ENCODE peak calls at places on chromosomes 2 and 18, in four cellular contexts. S is spleen, R is upper lobe of right lung, W is heart left ventricle. C is an unnamed sample.

GRCh38 chr2:191217580-191217979 is 27.6 kb upstream of the MYO1B start:
- DNase-seq in R (no peak), S (no peak), W (no peak), C (peak; percentile 5)

GRCh38 chr2:25398534-25398933 is 56.8 kb upstream of the DNMT3A start:
- DNase-seq in W (no peak), R (no peak), S (no peak), C (no peak)

GRCh38 chr2:118738524-118739308 is 108.7 kb downstream of the EN1 start:
- DNase-seq in R (no peak), W (peak; percentile 31), S (no peak), C (no peak)

GRCh38 chr2:173764094-173764493 is 201.1 kb downstream of the SP3 start:
- DNase-seq in R (no peak), S (no peak), W (peak; percentile 34), C (no peak)

GRCh38 chr2:102060792-102061191 is 69.0 kb downstream of the IL1R2 start:
- DNase-seq in W (no peak), S (no peak), R (no peak), C (no peak)

GRCh38 chr18:1296237-1296636 is 391.6 kb downstream of the ADCYAP1 start:
- DNase-seq in W (no peak), R (no peak), S (peak; percentile 23), C (no peak)

GRCh38 chr2:205734436-205734835 is 52.1 kb downstream of the NRP2 start:
- DNase-seq in S (no peak), R (no peak), W (no peak), C (peak; percentile 78)

GRCh38 chr2:164015328-164016123 is 279.7 kb upstream of the FIGN start:
- DNase-seq in W (peak; percentile 42), S (no peak), R (no peak), C (no peak)

GRCh38 chr2:178923546-178923945 is 116.3 kb upstream of the TTN start:
- DNase-seq in S (no peak), W (no peak), R (no peak), C (no peak)

GRCh38 chr2:109459485-109459884 is 154.3 kb downstream of the SEPTIN10 start:
- DNase-seq in R (peak; percentile 12), W (no peak), S (peak; percentile 36), C (no peak)

GRCh38 chr2:211157856-211158463 is 601.6 kb downstream of the CPS1 start:
- DNase-seq in S (peak; percentile 81), W (peak; percentile 69), R (peak; percentile 78), C (peak; percentile 21)

GRCh38 chr2:133063792-133064191 is 393.8 kb upstream of the LYPD1 start:
- DNase-seq in R (no peak), W (no peak), S (no peak), C (peak; percentile 43)

GRCh38 chr2:127560201-127560928 is 24.9 kb downstream of the MYO7B start:
- DNase-seq in W (no peak), S (peak; percentile 51), R (no peak), C (no peak)

GRCh38 chr18:5865521-5865920 is 29.8 kb downstream of the TMEM200C start:
- DNase-seq in R (no peak), W (no peak), S (no peak), C (no peak)

GRCh38 chr2:145066151-145066661 is 546.3 kb upstream of the ZEB2 start:
- DNase-seq in S (no peak), W (no peak), R (no peak), C (no peak)

GRCh38 chr2:238351315-238351714 is 31.0 kb downstream of the TRAF3IP1 start:
- DNase-seq in S (no peak), R (no peak), W (no peak), C (no peak)

GRCh38 chr18:3688682-3689081 is 238.7 kb downstream of the TGIF1 start:
- DNase-seq in R (no peak), W (no peak), S (no peak), C (no peak)

GRCh38 chr18:56516769-56517168 is 121.6 kb downstream of the TXNL1 start:
- DNase-seq in R (no peak), W (no peak), S (no peak), C (no peak)

GRCh38 chr2:197706839-197707207 is 1.7 kb downstream of the MARS2 start:
- DNase-seq in R (no peak), W (no peak), S (no peak), C (no peak)

GRCh38 chr2:602571-603366 is 74.4 kb downstream of the TMEM18 start:
- DNase-seq in S (no peak), R (no peak), W (no peak), C (no peak)

GRCh38 chr2:109126501-109126860 is 2.5 kb upstream of the SH3RF3 start:
- DNase-seq in S (no peak), W (no peak), R (no peak), C (no peak)

GRCh38 chr2:142178604-142179003 is 47.8 kb upstream of the LRP1B start:
- DNase-seq in W (no peak), R (no peak), S (no peak), C (no peak)

GRCh38 chr2:224173210-224173609 is 134.1 kb upstream of the SERPINE2 start:
- DNase-seq in W (no peak), R (no peak), S (no peak), C (no peak)

GRCh38 chr2:49177194-49177593 is 22.9 kb upstream of the FSHR start:
- DNase-seq in R (no peak), W (no peak), S (no peak), C (no peak)

GRCh38 chr2:10008809-10009176 is 34.6 kb upstream of the KLF11 start:
- DNase-seq in S (peak; percentile 15), R (peak; percentile 22), W (no peak), C (no peak)
- H3K4me3 ChIP-seq in S (no peak overlapping the region), R (no peak overlapping the region), W (no peak overlapping the region), C (no peak overlapping the region)

GRCh38 chr2:152542344-152542994 is 174.8 kb downstream of the PRPF40A start:
- DNase-seq in R (no peak), S (no peak), W (no peak), C (no peak)
- H3K36me3 ChIP-seq in R (no peaks in the 10 kb centered on the region), S (peaks cover 6% of the 10 kb centered on the region), W (no peaks in the 10 kb centered on the region), C (no peaks in the 10 kb centered on the region)

GRCh38 chr2:159285433-159285832 is 1.1 kb downstream of the WDSUB1 start:
- DNase-seq in S (peak; percentile 79), R (no peak), W (no peak), C (no peak)
- H3K4me3 ChIP-seq in S (peak overlapping the region; percentile 82), R (peak overlapping the region; percentile 93), W (peak overlapping the region; percentile 76), C (peak overlapping the region; percentile 81)

DNA sequence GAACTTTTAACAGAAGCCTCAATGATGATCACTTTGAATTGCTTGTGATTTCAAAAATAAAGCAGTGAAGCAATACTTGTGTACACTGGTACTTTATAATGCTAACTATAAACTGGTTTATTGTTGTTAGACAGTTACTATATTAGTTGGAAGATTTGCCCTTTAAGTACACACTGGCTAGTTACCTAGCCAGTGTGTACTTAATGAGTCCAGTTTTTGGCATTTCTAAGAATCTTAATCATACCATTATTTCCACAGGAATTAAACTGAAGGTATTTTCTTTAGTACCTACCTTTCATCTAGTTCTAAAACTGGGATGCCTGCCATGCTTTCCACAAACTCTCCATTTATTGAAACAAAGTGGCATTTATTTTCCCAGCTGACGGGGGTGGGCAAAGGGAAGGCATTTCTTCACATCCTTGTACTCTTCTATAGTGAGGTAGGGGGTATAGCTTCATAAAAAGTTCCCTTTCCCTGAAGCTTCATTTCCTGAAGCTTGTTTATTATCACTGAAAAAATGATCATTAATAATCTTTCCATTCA is 49.9 kb downstream of the UGP2 start:
- DNase-seq in S (no peak), W (no peak), R (no peak), C (no peak)
- H3K36me3 ChIP-seq in S (peaks cover 100% of the 10 kb centered on the region), W (no peaks in the 10 kb centered on the region), R (peaks cover 95% of the 10 kb centered on the region), C (peaks cover 31% of the 10 kb centered on the region)

DNA sequence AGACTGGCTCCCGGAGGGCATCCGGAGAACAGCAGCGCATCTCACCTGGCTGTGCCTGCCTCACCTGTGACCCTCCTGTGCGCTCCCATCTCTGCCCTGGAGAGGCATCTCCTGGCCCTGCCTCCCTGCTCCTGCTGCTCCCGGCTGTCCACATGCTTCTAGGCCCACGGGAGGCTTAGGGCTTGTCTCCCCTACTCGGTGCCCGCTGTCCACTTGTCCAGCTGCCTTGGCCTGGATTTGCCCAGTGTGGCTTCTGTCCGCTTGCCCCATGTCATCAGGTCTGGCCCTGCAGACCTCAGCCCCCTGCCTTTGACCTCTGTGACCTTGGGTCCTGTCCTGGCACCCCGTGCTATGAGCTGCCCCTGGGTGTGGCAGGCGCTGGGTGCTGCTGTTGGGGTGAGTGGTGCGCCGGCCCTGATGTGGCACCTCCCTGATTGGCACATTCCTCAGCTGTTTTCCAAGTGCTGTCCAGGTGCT is 4.5 kb downstream of the BOK start:
- DNase-seq in S (peak; percentile 71), R (peak; percentile 62), W (no peak), C (peak; percentile 68)
- H3K4me3 ChIP-seq in S (no peak overlapping the region), R (no peak overlapping the region), W (no peak overlapping the region), C (no peak overlapping the region)

GRCh38 chr2:85550476-85550875 is 10.8 kb downstream of the GGCX start:
- DNase-seq in R (no peak), W (no peak), S (no peak), C (no peak)
- H3K36me3 ChIP-seq in R (peaks cover 97% of the 10 kb centered on the region), W (no peaks in the 10 kb centered on the region), S (peaks cover 100% of the 10 kb centered on the region), C (peaks cover 38% of the 10 kb centered on the region)

GRCh38 chr2:74032909-74033261 is 48.2 kb downstream of the TET3 start:
- DNase-seq in W (no peak), S (no peak), R (no peak), C (no peak)
- H3K4me3 ChIP-seq in W (no peak overlapping the region), S (no peak overlapping the region), R (no peak overlapping the region), C (no peak overlapping the region)

GRCh38 chr2:135674453-135674852 is 67.2 kb upstream of the UBXN4 start:
- DNase-seq in S (no peak), W (no peak), R (no peak), C (no peak)

GRCh38 chr2:135676031-135676430 is 65.6 kb upstream of the UBXN4 start:
- DNase-seq in R (no peak), W (no peak), S (no peak), C (no peak)

GRCh38 chr2:135679125-135679524 is 62.5 kb upstream of the UBXN4 start:
- DNase-seq in W (no peak), R (no peak), S (no peak), C (no peak)
- H3K36me3 ChIP-seq in W (no peaks in the 10 kb centered on the region), R (peaks cover 8% of the 10 kb centered on the region), S (peaks cover 94% of the 10 kb centered on the region), C (peaks cover 4% of the 10 kb centered on the region)